ENCODE peak calls at places on chromosomes 4 and X, in four cellular contexts. C is WTC11, P is K562, J is SK-N-SH. X is an unnamed sample.

GRCh38 chrX:104118765-104119164 is 6.4 kb downstream of the ZCCHC18 start:
- DNase-seq in C (no peak), P (no peak), J (no peak), X (no peak)

GRCh38 chr4:75848891-75849290 is 53.4 kb downstream of the PPEF2 start:
- DNase-seq in C (no peak), P (no peak), J (no peak), X (no peak)

GRCh38 chr4:185914583-185915199 is 102.7 kb upstream of the SORBS2 start:
- DNase-seq in C (no peak), P (no peak), J (peak; percentile 33), X (no peak)

GRCh38 chrX:73916931-73917657 is 354.1 kb downstream of the CHIC1 start:
- DNase-seq in C (no peak), P (no peak), J (no peak), X (peak; percentile 2)

GRCh38 chr4:169993531-169993930 is 32.7 kb downstream of the MFAP3L start:
- DNase-seq in C (no peak), P (no peak), J (no peak), X (no peak)

GRCh38 chr4:168643083-168643795 is 146.4 kb downstream of the PALLD start:
- DNase-seq in C (no peak), P (no peak), J (peak; percentile 30), X (no peak)

GRCh38 chr4:185726931-185727330 is 85.1 kb downstream of the SORBS2 start:
- DNase-seq in C (no peak), P (no peak), J (no peak), X (no peak)

GRCh38 chr4:119103263-119103662 is 32.4 kb upstream of the MYOZ2 start:
- DNase-seq in C (no peak), P (peak; percentile 8), J (no peak), X (no peak)

GRCh38 chr4:86706923-86707597 is 112.9 kb downstream of the PTPN13 start:
- DNase-seq in C (no peak), P (no peak), J (no peak), X (no peak)

GRCh38 chr4:119517361-119518229 is 111.0 kb downstream of the PDE5A start:
- DNase-seq in C (no peak), P (no peak), J (peak; percentile 15), X (no peak)

GRCh38 chr4:16714191-16714590 is 184.3 kb downstream of the LDB2 start:
- DNase-seq in C (no peak), P (no peak), J (no peak), X (no peak)

GRCh38 chr4:2300431-2300861 is 38.5 kb upstream of the MXD4 start:
- DNase-seq in C (no peak), P (no peak), J (no peak), X (no peak)

GRCh38 chr4:151012836-151013235 is 2.2 kb downstream of the LRBA start:
- DNase-seq in C (no peak), P (peak; percentile 75), J (no peak), X (no peak)

GRCh38 chrX:38052096-38052495 is 45.7 kb downstream of the SYTL5 start:
- DNase-seq in C (no peak), P (no peak), J (no peak), X (no peak)

GRCh38 chr4:138616775-138617174 is 374.6 kb upstream of the SLC7A11 start:
- DNase-seq in C (no peak), P (no peak), J (no peak), X (no peak)

GRCh38 chr4:31411606-31412005 is 691.4 kb downstream of the PCDH7 start:
- DNase-seq in C (no peak), P (no peak), J (no peak), X (no peak)

GRCh38 chr4:12889054-12889453 is 595.1 kb downstream of the RAB28 start:
- DNase-seq in C (no peak), P (no peak), J (no peak), X (no peak)

GRCh38 chrX:120603707-120604358 is at the start of gene MCTS1:
- DNase-seq in C (peak; percentile 70), P (peak; percentile 94), J (peak; percentile 67), X (peak; percentile 41)

GRCh38 chr4:87932718-87933136 is 42.8 kb upstream of the SPP1 start:
- DNase-seq in C (no peak), P (no peak), J (no peak), X (no peak)

GRCh38 chrX:120824021-120824420 is 51.6 kb downstream of the CT47B1 start:
- DNase-seq in C (no peak), P (no peak), J (no peak), X (no peak)

GRCh38 chr4:30717208-30718020 is 2.8 kb upstream of the PCDH7 start:
- DNase-seq in C (peak; percentile 76), P (no peak), J (peak; percentile 42), X (no peak)

GRCh38 chr4:54924891-54925290 is 200.5 kb downstream of the KDR start:
- DNase-seq in C (no peak), P (no peak), J (no peak), X (no peak)

GRCh38 chr4:128571747-128572146 is 237.8 kb upstream of the JADE1 start:
- DNase-seq in C (no peak), P (no peak), J (no peak), X (no peak)

GRCh38 chrX:141278306-141278705 is 36.0 kb upstream of the SPANXC start:
- DNase-seq in C (peak; percentile 7), P (peak; percentile 17), J (peak; percentile 38), X (no peak)

GRCh38 chr4:165597581-165598480 is 219.0 kb downstream of the CPE start:
- DNase-seq in C (no peak), P (no peak), J (no peak), X (no peak)

GRCh38 chr4:38082424-38083374 is 122.5 kb downstream of the PTTG2 start:
- DNase-seq in C (no peak), P (peak; percentile 18), J (no peak), X (no peak)

GRCh38 chr4:85565761-85566480 is 91.0 kb downstream of the ARHGAP24 start:
- DNase-seq in C (no peak), P (no peak), J (no peak), X (no peak)

GRCh38 chrX:15973941-15974340 is 119.3 kb upstream of the AP1S2 start:
- DNase-seq in C (no peak), P (no peak), J (no peak), X (no peak)

GRCh38 chr4:5365071-5366008 is 314.1 kb downstream of the STK32B start:
- DNase-seq in C (no peak), P (no peak), J (no peak), X (no peak)

GRCh38 chr4:107131295-107131694 is 95.2 kb upstream of the DKK2 start:
- DNase-seq in C (no peak), P (no peak), J (no peak), X (no peak)

GRCh38 chr4:56410247-56410646 is 23.0 kb upstream of the AASDH start:
- DNase-seq in C (no peak), P (peak; percentile 47), J (peak; percentile 69), X (peak; percentile 36)

GRCh38 chrX:25034889-25035288 is 19.1 kb upstream of the ARX start:
- DNase-seq in C (no peak), P (peak; percentile 29), J (no peak), X (no peak)
- TF ChIP-seq TEAD4 in C (no peak), P (no peak), J (no peak), X (no peak)

GRCh38 chrX:50430917-50431316 is 39.7 kb downstream of the DGKK start:
- DNase-seq in C (no peak), P (no peak), J (no peak), X (no peak)
- TF ChIP-seq TEAD4 in C (no peak), P (no peak), J (no peak), X (no peak)

DNA sequence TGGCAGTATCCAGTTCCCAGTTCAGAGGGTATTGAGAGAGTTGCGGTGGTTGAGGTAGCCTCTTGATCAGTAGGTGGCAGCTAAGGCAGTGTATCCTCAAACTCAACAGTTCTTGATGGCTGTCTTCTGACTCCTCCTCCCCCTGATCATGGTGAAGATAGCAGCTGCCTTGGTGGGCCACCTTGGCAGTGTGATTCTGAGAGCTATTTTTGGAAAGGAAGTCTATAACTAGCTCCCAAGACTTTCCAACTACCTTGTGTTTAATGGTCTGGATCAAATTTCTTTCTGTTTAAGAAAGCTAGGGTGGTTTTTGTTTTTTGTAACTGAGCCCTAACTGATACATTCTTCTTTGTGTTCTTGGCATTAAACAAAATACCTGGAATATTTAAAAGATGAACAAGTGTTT is 10.5 kb upstream of the TBC1D19 start:
- DNase-seq in C (no peak), P (no peak), J (no peak), X (no peak)
- TF ChIP-seq TEAD4 in C (no peak), P (no peak), J (peak; percentile 17), X (no peak)

GRCh38 chr4:25843340-25844097 is 19.3 kb downstream of the SEL1L3 start:
- DNase-seq in C (no peak), P (peak; percentile 30), J (no peak), X (no peak)
- TF ChIP-seq TEAD4 in C (no peak), P (no peak), J (no peak), X (no peak)

DNA sequence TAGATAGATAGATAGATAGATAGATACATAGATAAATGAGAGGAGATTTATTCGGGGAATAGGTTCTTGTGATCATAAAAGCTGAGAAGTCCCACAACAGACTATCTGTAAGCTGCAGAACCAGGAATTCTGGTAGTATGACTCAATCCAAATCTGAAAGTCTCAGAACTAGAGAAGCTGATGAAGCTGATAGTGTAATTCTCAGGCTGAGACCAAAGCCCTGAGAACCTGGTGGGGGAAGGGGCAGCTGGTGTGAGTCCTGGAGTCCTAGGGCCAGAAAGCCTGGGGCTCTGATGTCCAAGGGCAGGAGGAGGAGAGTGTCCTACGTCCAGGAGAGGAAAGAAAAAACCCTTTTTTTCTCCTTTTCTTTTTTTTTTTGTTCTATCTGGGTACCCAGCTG is 8.0 kb upstream of the BANK1 start:
- DNase-seq in C (no peak), P (no peak), J (no peak), X (no peak)
- TF ChIP-seq TEAD4 in C (no peak), P (no peak), J (no peak), X (no peak)

GRCh38 chr4:33883111-33883510 is 2361.2 kb downstream of the ARAP2 start:
- DNase-seq in C (no peak), P (no peak), J (no peak), X (no peak)

GRCh38 chr4:33881176-33881575 is 2363.1 kb downstream of the ARAP2 start:
- DNase-seq in C (no peak), P (no peak), J (no peak), X (no peak)

GRCh38 chr4:33890841-33891240 is 2353.5 kb downstream of the ARAP2 start:
- DNase-seq in C (no peak), P (no peak), J (no peak), X (no peak)

GRCh38 chr4:33882246-33882990 is 2361.9 kb downstream of the ARAP2 start:
- DNase-seq in C (no peak), P (no peak), J (no peak), X (no peak)

DNA sequence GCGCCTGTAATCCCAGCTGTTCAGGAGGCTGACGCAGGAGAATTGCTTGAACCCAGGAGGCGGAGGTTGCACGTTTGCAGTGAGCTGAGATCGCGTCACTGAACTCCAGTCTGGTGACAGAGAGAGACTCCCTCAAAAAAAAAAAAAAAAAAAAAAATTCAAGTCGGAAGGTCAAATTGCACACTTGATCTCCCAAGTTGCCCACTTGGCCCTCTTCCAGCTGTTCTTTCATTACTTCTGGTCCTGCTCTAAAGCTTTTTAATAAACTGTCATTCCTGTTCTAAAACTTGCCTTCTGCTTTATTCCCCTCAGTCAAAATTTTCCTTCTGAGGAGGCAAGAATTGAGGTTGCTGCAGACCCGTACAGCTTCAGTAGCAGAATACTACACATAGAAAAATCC is 2358.0 kb downstream of the ARAP2 start:
- DNase-seq in C (no peak), P (no peak), J (no peak), X (no peak)
- TF ChIP-seq TEAD4 in C (no peak), P (no peak), J (no peak), X (no peak)

GRCh38 chr4:98510757-98511517 is 147.5 kb downstream of the TSPAN5 start:
- DNase-seq in C (no peak), P (no peak), J (no peak), X (no peak)
- TF ChIP-seq TEAD4 in C (no peak), P (no peak), J (no peak), X (no peak)

X was measured in H1.